ENCODE peak calls at places on chromosomes 1 and 21, in eight cellular contexts. P is heart right ventricle, L is PC-9, Y is Peyer's patch, E is A673, Q is GM12865, S is kidney epithelial cell, W is HL-60. Z is an unnamed sample.

GRCh38 chr1:58803858-58804257 is 20.0 kb upstream of the JUN start:
- DNase-seq in P (no peak), W (no peak), E (no peak), L (no peak), S (no peak), Y (no peak), Q (no peak), Z (no peak)

GRCh38 chr1:205943245-205943644 is at the start of gene SLC26A9:
- DNase-seq in Q (no peak), P (no peak), Y (no peak), S (no peak), W (no peak), L (peak), E (no peak), Z (no peak)

GRCh38 chr21:39662411-39662953 is 49.7 kb downstream of the B3GALT5 start:
- DNase-seq in Y (no peak), S (no peak), E (no peak), L (no peak), P (no peak), W (no peak), Q (no peak), Z (no peak)

GRCh38 chr1:23590058-23590783 is 30.9 kb upstream of the ID3 start:
- DNase-seq in W (no peak), E (no peak), S (no peak), Q (peak), P (no peak), Y (no peak), L (no peak), Z (peak)

GRCh38 chr1:93705897-93706500 is 24.4 kb upstream of the BCAR3 start:
- DNase-seq in W (no peak), Q (no peak), Y (no peak), S (no peak), E (no peak), L (no peak), P (no peak), Z (no peak)

GRCh38 chr1:228017356-228018124 is 10.7 kb downstream of the WNT3A start:
- DNase-seq in P (no peak), S (no peak), L (no peak), W (no peak), Y (peak), E (no peak), Q (no peak), Z (no peak)

GRCh38 chr1:19376428-19377372 is 64.6 kb downstream of the SLC66A1 start:
- DNase-seq in P (no peak), Y (no peak), L (no peak), W (no peak), S (no peak), Q (no peak), E (no peak), Z (no peak)

GRCh38 chr1:59952065-59952464 is 25.5 kb upstream of the CYP2J2 start:
- DNase-seq in P (no peak), L (no peak), W (no peak), Y (no peak), E (no peak), Q (no peak), S (no peak), Z (no peak)

GRCh38 chr1:154837679-154838171 is 32.4 kb downstream of the KCNN3 start:
- DNase-seq in E (no peak), L (no peak), Q (peak), Y (peak), P (peak), S (no peak), W (no peak), Z (peak)

GRCh38 chr1:184069675-184070074 is 18.1 kb downstream of the TSEN15 start:
- DNase-seq in S (no peak), Q (no peak), Y (no peak), P (no peak), W (no peak), L (no peak), E (no peak), Z (no peak)

GRCh38 chr21:36004441-36004840 is 55.9 kb downstream of the SETD4 start:
- DNase-seq in Q (no peak), L (no peak), Y (no peak), S (no peak), E (no peak), P (no peak), W (no peak), Z (no peak)

GRCh38 chr21:34836103-34836932 is 167.5 kb downstream of the CLIC6 start:
- DNase-seq in E (no peak), W (no peak), P (no peak), Q (no peak), L (peak), S (peak), Y (no peak), Z (no peak)

GRCh38 chr1:235473808-235474207 is 30.4 kb downstream of the B3GALNT2 start:
- DNase-seq in Q (no peak), W (no peak), P (no peak), E (no peak), S (no peak), L (no peak), Y (no peak), Z (no peak)

GRCh38 chr21:17438642-17439041 is 74.2 kb upstream of the CXADR start:
- DNase-seq in P (no peak), Y (no peak), L (no peak), Q (no peak), W (no peak), E (no peak), S (no peak), Z (no peak)

GRCh38 chr21:44836666-44837471 is 19.0 kb upstream of the SUMO3 start:
- DNase-seq in P (peak), E (no peak), Y (peak), S (no peak), W (peak), L (peak), Q (no peak), Z (no peak)

GRCh38 chr1:38115682-38116187 is 69.1 kb upstream of the POU3F1 start:
- DNase-seq in Q (no peak), W (no peak), P (no peak), L (no peak), S (no peak), Y (peak), E (no peak), Z (no peak)

GRCh38 chr1:50973875-50974617 is 4.0 kb downstream of the CDKN2C start:
- DNase-seq in S (no peak), P (no peak), E (no peak), W (no peak), L (no peak), Y (no peak), Q (no peak), Z (no peak)

GRCh38 chr1:232944342-232944741 is 6.1 kb upstream of the NTPCR start:
- DNase-seq in W (peak), Q (no peak), P (no peak), L (no peak), Y (no peak), E (no peak), S (no peak), Z (no peak)

GRCh38 chr1:53562256-53562982 is 103.2 kb downstream of the DMRTB1 start:
- DNase-seq in E (no peak), S (no peak), L (no peak), Q (no peak), Y (peak), P (no peak), W (no peak), Z (no peak)

GRCh38 chr1:229271448-229272120 is 673 bp downstream of the RAB4A start:
- DNase-seq in P (peak), Y (no peak), E (peak), Q (peak), S (no peak), W (peak), L (no peak), Z (no peak)

GRCh38 chr21:41246808-41247207 is 69.8 kb upstream of the FAM3B start:
- DNase-seq in Y (no peak), L (no peak), W (no peak), P (no peak), S (no peak), E (no peak), Q (no peak), Z (no peak)

GRCh38 chr1:14140800-14141526 is 441.0 kb downstream of the PRDM2 start:
- DNase-seq in Q (no peak), Y (no peak), W (no peak), P (peak), L (no peak), E (no peak), S (no peak), Z (no peak)

GRCh38 chr1:244409648-244410164 is 42.0 kb downstream of the ADSS2 start:
- DNase-seq in W (peak), S (no peak), Q (peak), P (no peak), L (no peak), Y (no peak), E (no peak), Z (peak)

GRCh38 chr1:244412116-244412639 is 39.5 kb downstream of the ADSS2 start:
- DNase-seq in S (no peak), Q (no peak), L (no peak), E (no peak), Y (no peak), W (no peak), P (no peak), Z (no peak)

GRCh38 chr1:244413736-244414135 is 38.0 kb downstream of the ADSS2 start:
- DNase-seq in L (no peak), Y (no peak), Q (no peak), W (no peak), E (no peak), P (no peak), S (no peak), Z (no peak)

GRCh38 chr1:244419004-244419403 is 32.7 kb downstream of the ADSS2 start:
- DNase-seq in L (no peak), Q (no peak), Y (no peak), E (no peak), S (no peak), W (no peak), P (no peak), Z (no peak)

GRCh38 chr1:244414543-244414942 is 37.2 kb downstream of the ADSS2 start:
- DNase-seq in E (no peak), L (no peak), Q (no peak), S (no peak), P (no peak), Y (no peak), W (no peak), Z (no peak)
- TF ChIP-seq CTCF in E (no peak), L (no peak), Q (no peak), S (no peak), P (no peak), Y (no peak), W (no peak), Z (no peak)

DNA sequence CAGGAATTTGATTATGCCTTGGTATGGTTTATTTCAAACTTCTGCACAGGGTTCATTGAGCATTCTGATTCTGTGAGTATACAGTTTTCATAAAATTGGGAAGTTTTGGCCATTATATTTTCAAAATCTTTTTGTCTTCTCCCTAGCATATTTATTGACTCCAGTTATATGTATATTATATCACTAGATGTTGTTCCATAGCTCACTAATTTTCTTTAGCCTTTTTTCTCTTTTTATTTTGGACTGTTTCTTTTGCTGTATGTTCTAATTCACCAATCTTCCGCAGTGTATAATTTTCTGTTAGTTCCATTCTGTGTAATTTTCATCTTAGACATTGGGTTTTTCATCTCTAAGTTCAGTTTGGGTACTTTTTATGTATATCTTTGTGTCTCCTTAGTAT is 31.9 kb downstream of the ZMYM4 start:
- DNase-seq in P (no peak), L (no peak), S (no peak), W (no peak), E (no peak), Y (no peak), Q (no peak), Z (no peak)
- TF ChIP-seq CTCF in P (no peak), L (no peak), S (no peak), W (no peak), E (no peak), Y (no peak), Q (no peak), Z (no peak)

GRCh38 chr1:194469282-194469681 is 1282.9 kb upstream of the B3GALT2 start:
- DNase-seq in E (no peak), W (no peak), P (no peak), S (no peak), Q (no peak), L (no peak), Y (no peak), Z (no peak)
- TF ChIP-seq CTCF in E (no peak), W (no peak), P (no peak), S (no peak), Q (no peak), L (no peak), Y (no peak), Z (no peak)

GRCh38 chr1:8910331-8910730 is 31.8 kb upstream of the ENO1 start:
- DNase-seq in L (no peak), P (no peak), S (no peak), W (peak), E (no peak), Q (no peak), Y (no peak), Z (no peak)
- TF ChIP-seq CTCF in L (no peak), P (no peak), S (no peak), W (peak), E (no peak), Q (no peak), Y (no peak), Z (no peak)

GRCh38 chr1:40313958-40314720 is 2.9 kb downstream of the COL9A2 start:
- DNase-seq in P (no peak), W (no peak), S (no peak), L (no peak), E (no peak), Q (no peak), Y (no peak), Z (no peak)

GRCh38 chr1:40313329-40313957 is 3.6 kb downstream of the COL9A2 start:
- DNase-seq in S (no peak), P (no peak), L (no peak), Y (no peak), W (no peak), E (no peak), Q (peak), Z (no peak)

GRCh38 chr1:40310983-40311642 is 6.0 kb downstream of the COL9A2 start:
- DNase-seq in E (no peak), Q (no peak), L (no peak), P (no peak), W (no peak), Y (no peak), S (no peak), Z (no peak)

GRCh38 chr1:40311692-40312091 is 5.4 kb downstream of the COL9A2 start:
- DNase-seq in P (no peak), Q (no peak), E (no peak), S (no peak), Y (no peak), W (no peak), L (no peak), Z (no peak)

GRCh38 chr1:40312238-40313205 is 4.6 kb downstream of the COL9A2 start:
- DNase-seq in L (peak), E (no peak), S (no peak), Y (no peak), W (peak), Q (peak), P (no peak), Z (peak)
- TF ChIP-seq CTCF in L (no peak), E (no peak), S (no peak), Y (no peak), W (no peak), Q (no peak), P (no peak), Z (no peak)

DNA sequence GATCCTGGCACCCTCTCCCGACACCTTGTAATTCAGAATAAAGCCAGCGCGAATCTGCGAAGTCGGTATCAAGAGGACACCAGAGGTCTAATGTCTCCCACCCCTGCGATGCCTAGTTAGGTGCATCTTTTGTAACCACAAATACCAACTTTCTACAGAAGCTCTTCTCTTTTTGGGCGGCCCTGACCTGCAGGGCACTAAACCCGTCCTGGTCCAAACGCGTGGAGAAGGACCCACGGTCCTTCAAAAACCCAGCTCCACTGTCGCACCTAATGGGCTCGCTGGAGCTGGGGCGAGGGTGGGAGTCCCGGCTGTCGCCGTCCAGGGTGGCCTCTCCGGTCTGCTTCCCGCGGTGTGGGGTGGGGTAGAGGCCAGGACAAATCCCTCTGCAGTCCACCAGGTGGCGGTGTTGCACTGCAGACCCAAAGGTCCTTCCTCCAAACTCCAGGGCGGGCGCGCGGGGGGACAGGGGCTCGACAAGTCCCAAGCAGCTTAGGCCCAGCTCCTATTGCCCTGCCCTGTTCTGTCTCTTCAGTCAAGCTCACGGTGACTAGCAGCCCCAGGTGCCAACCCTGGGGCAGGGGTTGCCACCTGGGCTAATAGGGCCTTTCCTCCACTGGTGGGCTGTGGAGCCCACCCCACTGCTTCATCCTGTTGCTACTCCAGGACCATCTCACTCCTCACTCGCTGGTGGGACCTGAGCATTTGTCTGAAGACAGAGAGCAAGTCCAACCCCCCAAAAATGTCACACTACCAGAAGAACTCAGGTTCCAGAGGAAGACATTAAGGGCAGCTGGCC is 2.7 kb downstream of the HES3 start:
- DNase-seq in Q (peak), W (peak), S (no peak), E (peak), P (peak), L (peak), Y (peak), Z (peak)
- TF ChIP-seq CTCF in Q (peak), W (peak), S (peak), E (peak), P (peak), L (peak), Y (peak), Z (peak)

GRCh38 chr1:208080396-208081276 is 163.5 kb downstream of the PLXNA2 start:
- DNase-seq in W (no peak), P (no peak), Q (no peak), L (no peak), S (no peak), Y (no peak), E (no peak), Z (no peak)

GRCh38 chr1:208083016-208083714 is 161.0 kb downstream of the PLXNA2 start:
- DNase-seq in Y (no peak), W (no peak), S (no peak), L (no peak), Q (no peak), P (no peak), E (no peak), Z (no peak)

GRCh38 chr1:208083715-208084085 is 160.5 kb downstream of the PLXNA2 start:
- DNase-seq in W (no peak), L (no peak), E (no peak), S (no peak), Q (no peak), Y (no peak), P (no peak), Z (no peak)

GRCh38 chr1:208084220-208084619 is 160.0 kb downstream of the PLXNA2 start:
- DNase-seq in W (no peak), Q (no peak), Y (no peak), S (no peak), E (no peak), L (no peak), P (no peak), Z (no peak)

DNA sequence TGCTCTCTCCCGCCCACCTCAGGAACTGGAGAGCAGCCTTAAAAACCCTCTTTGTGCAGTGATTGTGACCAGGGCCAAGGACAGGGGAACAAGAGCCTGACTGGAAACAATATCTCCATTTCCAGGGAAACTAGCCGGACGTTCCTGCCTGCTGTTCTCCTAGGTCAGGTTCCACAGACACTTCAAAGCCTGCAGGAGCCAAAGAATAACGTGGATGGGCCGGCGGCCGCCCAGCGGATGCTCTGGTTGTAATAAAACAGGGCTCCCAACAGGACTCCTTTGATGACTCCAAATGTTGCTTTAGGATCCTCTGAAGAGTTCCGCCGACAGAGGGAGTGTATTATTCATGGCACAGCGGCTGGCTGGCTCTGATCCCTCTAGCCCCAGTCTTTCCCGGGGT is 162.2 kb downstream of the PLXNA2 start:
- DNase-seq in P (no peak), W (no peak), L (no peak), E (no peak), Y (no peak), S (no peak), Q (no peak), Z (no peak)
- TF ChIP-seq CTCF in P (no peak), W (no peak), L (no peak), E (no peak), Y (no peak), S (peak), Q (no peak), Z (no peak)

GRCh38 chr1:56189454-56189853 is 389.9 kb downstream of the PLPP3 start:
- DNase-seq in L (no peak), P (no peak), S (no peak), E (no peak), W (no peak), Q (no peak), Y (no peak), Z (no peak)

GRCh38 chr1:56188855-56189254 is 390.5 kb downstream of the PLPP3 start:
- DNase-seq in E (no peak), L (no peak), W (no peak), S (no peak), Y (no peak), Q (no peak), P (no peak), Z (no peak)

GRCh38 chr1:56190975-56191768 is 388.2 kb downstream of the PLPP3 start:
- DNase-seq in Y (no peak), Q (no peak), P (no peak), S (no peak), L (no peak), E (no peak), W (no peak), Z (no peak)

GRCh38 chr1:56188216-56188615 is 391.1 kb downstream of the PLPP3 start:
- DNase-seq in Q (no peak), Y (no peak), S (no peak), E (no peak), P (no peak), L (no peak), W (no peak), Z (no peak)

DNA sequence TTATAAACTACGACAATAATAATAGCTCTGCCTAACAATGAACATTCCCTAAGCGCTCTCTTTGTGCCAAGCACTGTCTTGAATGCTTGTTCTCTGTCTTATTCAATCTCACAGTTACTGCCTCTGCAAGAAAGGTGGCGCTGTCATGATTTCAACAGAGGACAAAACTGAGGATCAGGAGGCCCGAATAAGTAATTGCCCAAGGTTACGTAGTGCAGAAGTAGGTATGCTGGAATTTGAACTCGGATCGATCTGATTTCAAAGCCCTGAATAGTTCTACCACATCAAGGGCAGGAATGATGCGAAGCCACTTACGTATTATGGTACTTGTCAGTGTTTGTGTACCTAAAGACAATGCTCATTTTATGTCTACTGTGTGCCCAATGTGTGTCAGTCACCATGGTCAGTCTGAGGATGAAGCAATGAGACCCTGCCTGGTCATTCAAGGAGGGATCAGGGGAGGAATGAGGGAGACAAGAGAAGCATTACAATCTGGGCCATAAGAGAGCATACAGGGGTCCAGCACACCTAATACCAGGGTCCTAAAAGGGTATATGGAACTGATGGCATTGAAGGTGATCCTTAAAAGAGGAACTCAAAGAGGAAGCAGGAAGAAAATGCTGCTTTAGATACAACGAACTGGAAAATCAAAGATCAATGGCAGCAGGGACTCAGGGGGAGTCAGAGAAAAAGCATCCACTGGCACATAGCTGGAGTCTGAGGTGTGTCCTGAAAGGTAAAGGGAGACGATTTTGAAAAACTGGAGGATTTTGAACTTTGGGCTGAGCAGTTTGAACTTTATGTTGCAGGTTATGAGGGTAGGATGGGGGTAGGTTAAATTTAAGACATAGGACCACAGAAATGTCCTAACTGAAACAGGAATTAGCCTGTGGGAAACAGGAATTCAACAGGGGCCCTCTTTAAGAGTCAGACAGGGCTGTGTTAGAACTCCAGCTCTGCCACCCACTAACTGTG is 389.1 kb downstream of the PLPP3 start:
- DNase-seq in E (peak), P (peak), L (no peak), Q (no peak), S (no peak), W (no peak), Y (no peak), Z (no peak)
- TF ChIP-seq CTCF in E (peak), P (peak), L (no peak), Q (no peak), S (peak), W (no peak), Y (peak), Z (no peak)